ENCODE peak calls at places on chromosomes 5 and 9, in six cellular contexts. X is sigmoid colon, E is ascending aorta, C is MCF 10A, F is upper lobe of right lung, K is HCT116. N is an unnamed sample.

GRCh38 chr5:115553082-115553481 is 8.5 kb upstream of the FEM1C start:
- DNase-seq in C (peak; percentile 41), E (no peak), X (no peak), F (no peak), K (no peak), N (no peak)

GRCh38 chr5:1066676-1067075 is 45.2 kb downstream of the SLC12A7 start:
- DNase-seq in K (no peak), X (no peak), C (no peak), E (no peak), F (no peak), N (no peak)

GRCh38 chr5:100901851-100902341 is 1.2 kb downstream of the ST8SIA4 start:
- DNase-seq in K (no peak), E (peak; percentile 67), C (peak; percentile 33), X (peak; percentile 60), F (no peak), N (no peak)

GRCh38 chr9:84697494-84698114 is 28.1 kb downstream of the NTRK2 start:
- DNase-seq in E (peak; percentile 71), X (no peak), C (peak; percentile 71), F (peak; percentile 85), K (peak; percentile 32), N (peak; percentile 59)

GRCh38 chr9:134682651-134683364 is 41.2 kb downstream of the COL5A1 start:
- DNase-seq in X (peak; percentile 62), E (no peak), K (no peak), C (no peak), F (peak; percentile 48), N (no peak)

GRCh38 chr9:127555830-127556820 is 56.0 kb upstream of the STXBP1 start:
- DNase-seq in K (peak; percentile 80), E (peak; percentile 95), X (peak; percentile 89), C (peak; percentile 98), F (peak; percentile 88), N (no peak)

GRCh38 chr5:138180183-138180782 is 1.4 kb downstream of the KIF20A start:
- DNase-seq in C (peak; percentile 94), K (peak; percentile 52), F (no peak), E (no peak), X (no peak), N (no peak)

GRCh38 chr5:91114658-91115057 is 268.5 kb downstream of the ARRDC3 start:
- DNase-seq in K (no peak), X (no peak), C (no peak), E (no peak), F (no peak), N (no peak)

GRCh38 chr5:139925650-139926640 is 117.2 kb downstream of the NRG2 start:
- DNase-seq in C (no peak), F (no peak), E (no peak), X (no peak), K (no peak), N (no peak)

GRCh38 chr9:38309324-38310195 is 82.9 kb upstream of the ALDH1B1 start:
- DNase-seq in E (no peak), F (no peak), C (no peak), X (no peak), K (no peak), N (no peak)

GRCh38 chr5:165029471-165029870 is 1524.1 kb downstream of the MAT2B start:
- DNase-seq in X (no peak), C (peak; percentile 50), F (no peak), E (no peak), K (no peak), N (no peak)

GRCh38 chr5:9198399-9198798 is 347.5 kb downstream of the SEMA5A start:
- DNase-seq in E (no peak), C (peak; percentile 16), K (no peak), F (no peak), X (no peak), N (peak; percentile 13)

GRCh38 chr9:28692012-28692411 is 1118.7 kb upstream of the C9orf72 start:
- DNase-seq in E (no peak), K (no peak), F (no peak), C (no peak), X (no peak), N (no peak)

GRCh38 chr5:138824924-138825863 is 49.9 kb downstream of the LRRTM2 start:
- DNase-seq in K (no peak), C (peak; percentile 24), X (no peak), E (no peak), F (no peak), N (no peak)

GRCh38 chr5:153896701-153897100 is 142.0 kb downstream of the FAM114A2 start:
- DNase-seq in K (no peak), E (no peak), F (no peak), X (no peak), C (peak; percentile 67), N (no peak)

GRCh38 chr5:40688127-40688756 is 8.5 kb downstream of the PTGER4 start:
- DNase-seq in E (peak; percentile 91), C (peak; percentile 90), F (peak; percentile 71), X (peak; percentile 91), K (peak; percentile 85), N (peak; percentile 76)

GRCh38 chr5:173890195-173890951 is 2.2 kb downstream of the CPEB4 start:
- DNase-seq in E (peak; percentile 72), X (peak; percentile 68), C (peak; percentile 11), K (no peak), F (no peak), N (no peak)

GRCh38 chr5:7850533-7851239 is at the start of gene CFAP90:
- DNase-seq in F (peak; percentile 86), E (no peak), K (no peak), C (no peak), X (no peak), N (peak; percentile 81)

GRCh38 chr9:137286980-137287383 is 9.5 kb downstream of the TOR4A start:
- DNase-seq in X (no peak), F (peak; percentile 68), K (peak; percentile 72), C (peak; percentile 77), E (no peak), N (no peak)

GRCh38 chr5:1763548-1763911 is 36.1 kb downstream of the MRPL36 start:
- DNase-seq in E (peak; percentile 22), K (peak; percentile 38), F (peak; percentile 62), C (peak; percentile 71), X (peak; percentile 60), N (no peak)

GRCh38 chr5:103234239-103234975 is 24.2 kb upstream of the MACIR start:
- DNase-seq in E (no peak), C (no peak), X (no peak), F (no peak), K (no peak), N (no peak)

GRCh38 chr5:63055421-63055820 is 476.8 kb downstream of the LRRC70 start:
- DNase-seq in E (no peak), X (no peak), F (no peak), K (no peak), C (no peak), N (no peak)

GRCh38 chr5:10577371-10578291 is 13.8 kb downstream of the ANKRD33B start:
- DNase-seq in F (no peak), E (no peak), K (no peak), C (no peak), X (no peak), N (no peak)

GRCh38 chr5:174793684-174794328 is 69.4 kb downstream of the MSX2 start:
- DNase-seq in C (peak; percentile 76), K (peak; percentile 29), F (peak; percentile 76), E (peak; percentile 61), X (peak; percentile 74), N (peak; percentile 63)

GRCh38 chr5:69334793-69335268 is 2.2 kb upstream of the CCDC125 start:
- DNase-seq in X (peak; percentile 92), K (peak; percentile 57), F (peak; percentile 95), E (peak; percentile 92), C (peak; percentile 82), N (peak; percentile 70)

GRCh38 chr5:168364738-168365550 is 73.5 kb downstream of the WWC1 start:
- DNase-seq in X (no peak), F (peak; percentile 86), K (no peak), C (peak; percentile 84), E (peak; percentile 50), N (no peak)

GRCh38 chr9:6078382-6079105 is 63.1 kb upstream of the RANBP6 start:
- DNase-seq in K (no peak), E (no peak), X (no peak), F (no peak), C (no peak), N (no peak)

GRCh38 chr5:142206801-142207200 is 98.2 kb downstream of the NDFIP1 start:
- DNase-seq in F (no peak), X (no peak), C (peak; percentile 24), E (no peak), K (peak; percentile 15), N (no peak)

DNA sequence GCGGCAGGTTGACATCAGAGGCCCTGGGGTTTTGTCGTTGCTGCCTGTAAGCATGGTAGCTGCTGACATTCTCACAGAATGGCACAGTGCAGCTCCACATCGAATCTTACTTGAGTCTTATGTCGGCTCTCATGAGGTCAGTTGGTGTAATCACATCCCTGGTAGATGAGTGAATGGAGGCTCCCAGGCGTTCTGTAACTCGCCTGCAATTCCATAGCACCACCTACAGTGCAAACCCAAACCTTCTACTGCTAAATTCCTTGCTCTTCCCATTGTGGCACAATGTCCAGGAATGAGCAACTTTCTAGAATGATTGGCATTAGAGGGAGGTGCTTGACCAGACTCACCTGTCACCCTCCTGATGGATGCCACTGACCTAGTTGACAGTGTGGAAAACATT is 578.4 kb downstream of the CCDC171 start:
- DNase-seq in C (peak; percentile 53), X (no peak), K (no peak), E (no peak), F (no peak), N (no peak)
- TF ChIP-seq CTCF in C (no peak), X (no peak), K (peak; percentile 27), E (no peak), F (no peak), N (peak; percentile 37)

GRCh38 chr5:55037046-55037771 is 13.2 kb downstream of the GZMK start:
- DNase-seq in C (peak; percentile 9), K (peak; percentile 8), X (no peak), E (no peak), F (no peak), N (no peak)
- TF ChIP-seq CTCF in C (no peak), K (no peak), X (no peak), E (no peak), F (no peak), N (no peak)

GRCh38 chr5:76331139-76331538 is 71.9 kb upstream of the IQGAP2 start:
- DNase-seq in F (no peak), C (no peak), K (no peak), X (no peak), E (no peak), N (no peak)
- TF ChIP-seq CTCF in F (no peak), C (no peak), K (no peak), X (no peak), E (no peak), N (no peak)

GRCh38 chr5:170631471-170632195 is 127.8 kb downstream of the KCNIP1 start:
- DNase-seq in C (peak; percentile 23), K (peak; percentile 33), E (peak; percentile 80), X (peak; percentile 68), F (peak; percentile 40), N (peak; percentile 21)
- TF ChIP-seq CTCF in C (no peak), K (no peak), E (peak; percentile 16), X (no peak), F (peak; percentile 11), N (peak; percentile 53)

N was measured in progenitor cell of endocrine pancreas.